ENCODE peak calls at places on chromosomes 2 and 18, in six cellular contexts. One of them, this sample, is unnamed.

GRCh38 chr2:118913805-118914645 is 28.0 kb upstream of the MARCO start:
- DNase-seq in PC-3: peak
- DNase-seq in PC-9: no peak
- DNase-seq in HCT116: peak
- DNase-seq in MM.1S: no peak
- DNase-seq in DND-41: no peak
- DNase-seq in this sample: peak

GRCh38 chr2:142989276-142990204 is 112.1 kb downstream of the KYNU start:
- DNase-seq in PC-3: peak
- DNase-seq in PC-9: no peak
- DNase-seq in HCT116: peak
- DNase-seq in MM.1S: peak
- DNase-seq in DND-41: no peak
- DNase-seq in this sample: no peak

GRCh38 chr18:55096261-55097026 is 137.2 kb upstream of the CCDC68 start:
- DNase-seq in PC-3: peak
- DNase-seq in PC-9: no peak
- DNase-seq in HCT116: peak
- DNase-seq in MM.1S: peak
- DNase-seq in DND-41: no peak
- DNase-seq in this sample: peak

GRCh38 chr2:140354544-140354943 is 1574.4 kb upstream of the NXPH2 start:
- DNase-seq in PC-3: no peak
- DNase-seq in PC-9: no peak
- DNase-seq in HCT116: no peak
- DNase-seq in MM.1S: no peak
- DNase-seq in DND-41: no peak
- DNase-seq in this sample: no peak

GRCh38 chr2:55175254-55176093 is 56.6 kb downstream of the CLHC1 start:
- DNase-seq in PC-3: peak
- DNase-seq in PC-9: no peak
- DNase-seq in HCT116: peak
- DNase-seq in MM.1S: peak
- DNase-seq in DND-41: no peak
- DNase-seq in this sample: peak

GRCh38 chr2:174503161-174503809 is 16.5 kb upstream of the GPR155 start:
- DNase-seq in PC-3: no peak
- DNase-seq in PC-9: no peak
- DNase-seq in HCT116: no peak
- DNase-seq in MM.1S: no peak
- DNase-seq in DND-41: no peak
- DNase-seq in this sample: no peak

GRCh38 chr18:6370886-6371635 is 43.6 kb downstream of the L3MBTL4 start:
- DNase-seq in PC-3: peak
- DNase-seq in PC-9: no peak
- DNase-seq in HCT116: no peak
- DNase-seq in MM.1S: no peak
- DNase-seq in DND-41: no peak
- DNase-seq in this sample: no peak

GRCh38 chr18:76463872-76464271 is 31.2 kb downstream of the ZNF516 start:
- DNase-seq in PC-3: no peak
- DNase-seq in PC-9: no peak
- DNase-seq in HCT116: no peak
- DNase-seq in MM.1S: no peak
- DNase-seq in DND-41: no peak
- DNase-seq in this sample: no peak

GRCh38 chr18:42412896-42413295 is 457.9 kb downstream of the PIK3C3 start:
- DNase-seq in PC-3: peak
- DNase-seq in PC-9: no peak
- DNase-seq in HCT116: no peak
- DNase-seq in MM.1S: no peak
- DNase-seq in DND-41: no peak
- DNase-seq in this sample: no peak

GRCh38 chr2:191304939-191305875 is 60.0 kb downstream of the MYO1B start:
- DNase-seq in PC-3: no peak
- DNase-seq in PC-9: no peak
- DNase-seq in HCT116: no peak
- DNase-seq in MM.1S: no peak
- DNase-seq in DND-41: no peak
- DNase-seq in this sample: peak

GRCh38 chr2:103638978-103639377 is 877.1 kb downstream of the TMEM182 start:
- DNase-seq in PC-3: no peak
- DNase-seq in PC-9: no peak
- DNase-seq in HCT116: no peak
- DNase-seq in MM.1S: no peak
- DNase-seq in DND-41: no peak
- DNase-seq in this sample: no peak

GRCh38 chr2:176129825-176130152 is 284 bp downstream of the HOXD8 start:
- DNase-seq in PC-3: no peak
- DNase-seq in PC-9: peak
- DNase-seq in HCT116: no peak
- DNase-seq in MM.1S: no peak
- DNase-seq in DND-41: no peak
- DNase-seq in this sample: no peak

GRCh38 chr2:65985986-65986385 is 448.9 kb upstream of the MEIS1 start:
- DNase-seq in PC-3: no peak
- DNase-seq in PC-9: no peak
- DNase-seq in HCT116: no peak
- DNase-seq in MM.1S: peak
- DNase-seq in DND-41: no peak
- DNase-seq in this sample: no peak

GRCh38 chr18:54736981-54737380 is 91.3 kb upstream of the RAB27B start:
- DNase-seq in PC-3: peak
- DNase-seq in PC-9: no peak
- DNase-seq in HCT116: no peak
- DNase-seq in MM.1S: no peak
- DNase-seq in DND-41: no peak
- DNase-seq in this sample: no peak

GRCh38 chr18:23890589-23890988 is 124.0 kb upstream of the TTC39C start:
- DNase-seq in PC-3: peak
- DNase-seq in PC-9: no peak
- DNase-seq in HCT116: no peak
- DNase-seq in MM.1S: no peak
- DNase-seq in DND-41: no peak
- DNase-seq in this sample: no peak

GRCh38 chr18:10912790-10913560 is 236.4 kb downstream of the PIEZO2 start:
- DNase-seq in PC-3: no peak
- DNase-seq in PC-9: no peak
- DNase-seq in HCT116: no peak
- DNase-seq in MM.1S: no peak
- DNase-seq in DND-41: no peak
- DNase-seq in this sample: no peak

GRCh38 chr2:217976301-217976700 is 26.5 kb downstream of the TNS1 start:
- DNase-seq in PC-3: no peak
- DNase-seq in PC-9: no peak
- DNase-seq in HCT116: no peak
- DNase-seq in MM.1S: no peak
- DNase-seq in DND-41: no peak
- DNase-seq in this sample: no peak

GRCh38 chr18:36775396-36775795 is 53.4 kb downstream of the TPGS2 start:
- DNase-seq in PC-3: peak
- DNase-seq in PC-9: no peak
- DNase-seq in HCT116: no peak
- DNase-seq in MM.1S: no peak
- DNase-seq in DND-41: no peak
- DNase-seq in this sample: no peak

GRCh38 chr2:240139011-240139441 is 1.4 kb downstream of the OTOS start:
- DNase-seq in PC-3: no peak
- DNase-seq in PC-9: no peak
- DNase-seq in HCT116: no peak
- DNase-seq in MM.1S: no peak
- DNase-seq in DND-41: no peak
- DNase-seq in this sample: no peak

GRCh38 chr2:183267148-183267827 is 143.0 kb downstream of the NUP35 start:
- DNase-seq in PC-3: no peak
- DNase-seq in PC-9: no peak
- DNase-seq in HCT116: no peak
- DNase-seq in MM.1S: no peak
- DNase-seq in DND-41: no peak
- DNase-seq in this sample: no peak

GRCh38 chr18:44423826-44424225 is 256.9 kb upstream of the SETBP1 start:
- DNase-seq in PC-3: no peak
- DNase-seq in PC-9: no peak
- DNase-seq in HCT116: no peak
- DNase-seq in MM.1S: no peak
- DNase-seq in DND-41: no peak
- DNase-seq in this sample: no peak

GRCh38 chr18:36655894-36656293 is 172.9 kb downstream of the TPGS2 start:
- DNase-seq in PC-3: no peak
- DNase-seq in PC-9: no peak
- DNase-seq in HCT116: no peak
- DNase-seq in MM.1S: no peak
- DNase-seq in DND-41: no peak
- DNase-seq in this sample: no peak

GRCh38 chr2:85444629-85445028 is 26.1 kb downstream of the SH2D6 start:
- DNase-seq in PC-3: no peak
- DNase-seq in PC-9: no peak
- DNase-seq in HCT116: no peak
- DNase-seq in MM.1S: no peak
- DNase-seq in DND-41: no peak
- DNase-seq in this sample: no peak

GRCh38 chr18:79548986-79549637 is 130.5 kb upstream of the CTDP1 start:
- DNase-seq in PC-3: no peak
- DNase-seq in PC-9: no peak
- DNase-seq in HCT116: no peak
- DNase-seq in MM.1S: no peak
- DNase-seq in DND-41: no peak
- DNase-seq in this sample: no peak

GRCh38 chr18:35582899-35583558 is 1.5 kb downstream of the GALNT1 start:
- DNase-seq in PC-3: peak
- DNase-seq in PC-9: peak
- DNase-seq in HCT116: no peak
- DNase-seq in MM.1S: no peak
- DNase-seq in DND-41: no peak
- DNase-seq in this sample: no peak

GRCh38 chr2:37387143-37387835 is 42.9 kb downstream of the QPCT start:
- DNase-seq in PC-3: peak
- DNase-seq in PC-9: no peak
- DNase-seq in HCT116: no peak
- DNase-seq in MM.1S: no peak
- DNase-seq in DND-41: no peak
- DNase-seq in this sample: no peak

GRCh38 chr2:217655656-217656055 is 347.1 kb downstream of the TNS1 start:
- DNase-seq in PC-3: no peak
- DNase-seq in PC-9: no peak
- DNase-seq in HCT116: no peak
- DNase-seq in MM.1S: no peak
- DNase-seq in DND-41: no peak
- DNase-seq in this sample: no peak

DNA sequence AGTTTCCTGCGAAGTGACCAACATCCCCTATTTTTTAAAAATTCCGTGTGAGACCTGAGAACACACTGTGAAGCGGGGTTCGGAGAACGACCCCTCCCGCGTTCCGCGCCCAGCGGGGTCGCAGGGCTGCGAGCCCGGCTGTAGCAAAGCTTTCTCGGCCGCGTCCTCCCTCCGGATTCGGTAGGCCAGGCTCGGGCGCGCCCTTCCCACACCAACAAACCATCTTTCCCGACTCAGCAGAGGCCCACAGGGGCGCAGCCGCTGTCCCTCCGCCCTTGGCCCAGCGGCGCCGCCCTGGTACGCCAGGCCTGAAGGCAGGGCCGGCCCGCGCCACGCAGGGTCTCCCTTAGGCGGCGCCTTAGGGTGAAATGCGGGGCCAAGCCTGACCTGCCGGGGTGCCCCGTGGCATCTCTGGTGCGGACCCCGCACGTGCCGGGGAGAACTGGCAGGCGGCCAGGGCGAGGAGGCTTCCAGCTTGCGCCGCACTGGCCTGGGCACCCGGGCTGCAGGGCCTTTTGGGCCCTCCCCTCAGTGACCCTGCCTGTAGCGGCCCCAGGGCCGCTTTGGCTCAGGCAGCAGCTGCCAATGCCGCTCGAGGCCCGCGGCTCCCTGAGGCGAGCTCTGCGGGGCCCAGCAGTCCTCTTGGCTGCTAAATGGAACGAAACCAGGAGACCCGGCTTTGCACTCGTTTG is 8.3 kb downstream of the OTX1 start:
- DNase-seq in PC-3: no peak
- DNase-seq in PC-9: no peak
- DNase-seq in HCT116: no peak
- DNase-seq in MM.1S: no peak
- DNase-seq in DND-41: no peak
- DNase-seq in this sample: no peak
- TF ChIP-seq EZH2 in PC-3: no peak
- TF ChIP-seq EZH2 in PC-9: no peak
- TF ChIP-seq EZH2 in HCT116: no peak
- TF ChIP-seq EZH2 in MM.1S: no peak
- TF ChIP-seq EZH2 in DND-41: no peak
- TF ChIP-seq EZH2 in this sample: no peak

GRCh38 chr2:236273126-236273525 is 8.9 kb upstream of the ASB18 start:
- DNase-seq in PC-3: peak
- DNase-seq in PC-9: no peak
- DNase-seq in HCT116: no peak
- DNase-seq in MM.1S: no peak
- DNase-seq in DND-41: no peak
- DNase-seq in this sample: no peak
- H2AFZ ChIP-seq in PC-3: no peak
- H2AFZ ChIP-seq in PC-9: no peak
- H2AFZ ChIP-seq in HCT116: no peak
- H2AFZ ChIP-seq in MM.1S: no peak
- H2AFZ ChIP-seq in DND-41: no peak
- H2AFZ ChIP-seq in this sample: no peak

DNA sequence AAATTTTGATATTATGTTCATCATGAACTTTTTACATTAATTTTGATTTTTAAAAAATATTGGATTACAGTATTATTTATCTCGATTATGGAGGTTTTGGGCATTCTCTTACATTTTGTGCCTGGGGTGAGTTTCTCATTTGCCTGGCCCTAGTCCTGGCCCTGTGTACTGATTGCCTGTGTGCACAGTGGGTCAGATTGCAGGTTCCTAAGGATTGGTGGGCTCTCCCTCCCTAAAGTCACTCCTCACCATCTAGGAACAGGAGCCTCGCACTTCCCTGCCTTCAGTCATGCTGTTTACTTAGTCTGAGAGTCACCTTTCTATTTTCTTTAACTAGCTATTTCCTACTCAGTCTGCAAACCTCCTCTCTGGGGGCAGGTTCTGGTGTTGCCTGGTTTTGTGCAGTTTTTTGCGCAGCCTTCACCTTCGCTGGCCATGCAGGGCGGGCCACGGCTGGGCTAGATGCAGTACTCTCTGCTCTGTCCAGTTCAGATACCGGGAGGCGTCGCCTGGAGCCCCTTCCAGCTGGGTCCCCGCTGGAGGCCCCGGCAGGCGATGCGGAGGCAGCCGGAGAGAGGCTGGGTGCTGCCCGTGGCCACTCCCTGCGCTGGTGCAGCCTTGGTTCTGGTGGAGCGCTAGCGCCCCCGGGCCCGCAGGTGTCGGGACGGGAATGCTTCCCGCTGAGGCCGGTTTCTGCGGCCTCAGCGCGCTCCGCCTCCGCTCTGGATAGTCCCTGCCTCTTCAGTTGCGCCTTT is 23.3 kb upstream of the MC5R start:
- DNase-seq in PC-3: peak
- DNase-seq in PC-9: peak
- DNase-seq in HCT116: peak
- DNase-seq in MM.1S: peak
- DNase-seq in DND-41: no peak
- DNase-seq in this sample: no peak
- TF ChIP-seq EZH2 in PC-3: no peak
- TF ChIP-seq EZH2 in PC-9: no peak
- TF ChIP-seq EZH2 in HCT116: no peak
- TF ChIP-seq EZH2 in MM.1S: no peak
- TF ChIP-seq EZH2 in DND-41: no peak
- TF ChIP-seq EZH2 in this sample: no peak

GRCh38 chr2:238794050-238794449 is 53.8 kb upstream of the TWIST2 start:
- DNase-seq in PC-3: no peak
- DNase-seq in PC-9: no peak
- DNase-seq in HCT116: no peak
- DNase-seq in MM.1S: no peak
- DNase-seq in DND-41: no peak
- DNase-seq in this sample: no peak
- H2AFZ ChIP-seq in PC-3: no peak
- H2AFZ ChIP-seq in PC-9: no peak
- H2AFZ ChIP-seq in HCT116: no peak
- H2AFZ ChIP-seq in MM.1S: no peak
- H2AFZ ChIP-seq in DND-41: no peak
- H2AFZ ChIP-seq in this sample: no peak

This sample was measured in keratinocyte.